ENCODE peak calls at places on chromosomes 13 and 19, in seven cellular contexts. T, P, U, M, I, N and L are unnamed samples.
A peak's percentile ranks its signal among the peaks of the same experiment; 100 is the strongest.

GRCh38 chr19:51702103-51702753 is 9.1 kb downstream of the SPACA6 start:
- DNase-seq in N (no peak), T (peak; percentile 91), P (peak; percentile 67), U (peak; percentile 89), I (peak; percentile 72), M (peak; percentile 85), L (no peak)

GRCh38 chr19:54188224-54188871 is 1.0 kb downstream of the MBOAT7 start:
- DNase-seq in M (peak; percentile 53), U (no peak), I (peak; percentile 76), T (no peak), N (no peak), P (no peak), L (peak; percentile 75)

GRCh38 chr13:98543380-98544104 is 33.4 kb downstream of the STK24 start:
- DNase-seq in P (no peak), M (no peak), I (peak; percentile 62), U (no peak), T (no peak), N (no peak), L (no peak)

GRCh38 chr13:94822356-94822755 is 110.0 kb upstream of the SOX21 start:
- DNase-seq in T (no peak), P (no peak), N (no peak), M (no peak), I (no peak), U (no peak), L (no peak)

GRCh38 chr19:45478454-45479238 is 10.8 kb downstream of the FOSB start:
- DNase-seq in N (peak; percentile 88), I (peak; percentile 96), T (peak; percentile 94), M (peak; percentile 93), P (peak; percentile 86), U (peak; percentile 76), L (peak; percentile 90)

GRCh38 chr19:7505682-7506384 is 10.1 kb upstream of the ZNF358 start:
- DNase-seq in M (peak; percentile 63), N (no peak), I (peak; percentile 46), P (no peak), T (no peak), U (no peak), L (no peak)

GRCh38 chr13:30341815-30342570 is 34.6 kb upstream of the KATNAL1 start:
- DNase-seq in I (no peak), U (peak; percentile 94), P (peak; percentile 81), T (peak; percentile 81), N (no peak), M (no peak), L (peak; percentile 94)

GRCh38 chr13:34730966-34731365 is 211.1 kb upstream of the NBEA start:
- DNase-seq in T (no peak), U (peak; percentile 15), N (no peak), I (no peak), P (no peak), M (no peak), L (no peak)

GRCh38 chr13:31625115-31625514 is 114.2 kb upstream of the RXFP2 start:
- DNase-seq in P (no peak), I (no peak), T (no peak), U (no peak), N (no peak), M (no peak), L (no peak)

GRCh38 chr19:51803965-51804364 is 9.0 kb downstream of the FPR3 start:
- DNase-seq in M (no peak), T (no peak), N (no peak), U (no peak), I (no peak), P (no peak), L (no peak)

GRCh38 chr13:95296326-95296939 is 4.8 kb downstream of the ABCC4 start:
- DNase-seq in M (peak; percentile 65), I (peak; percentile 34), T (peak; percentile 66), N (no peak), U (peak; percentile 25), P (peak; percentile 38), L (no peak)

GRCh38 chr13:113458218-113459065 is 5.2 kb upstream of the ADPRHL1 start:
- DNase-seq in N (no peak), P (peak; percentile 43), M (peak; percentile 57), I (peak; percentile 30), U (no peak), T (no peak), L (no peak)

GRCh38 chr13:103403148-103403740 is 337.0 kb upstream of the SLC10A2 start:
- DNase-seq in I (no peak), N (no peak), T (no peak), M (no peak), P (no peak), U (peak; percentile 23), L (no peak)

GRCh38 chr19:40006273-40006691 is 9.4 kb downstream of the ZNF546 start:
- DNase-seq in N (no peak), M (no peak), I (no peak), T (no peak), U (peak; percentile 80), P (peak; percentile 8), L (peak; percentile 86)

GRCh38 chr19:12840091-12841079 is 2.1 kb downstream of the MAST1 start:
- DNase-seq in M (peak; percentile 98), T (peak; percentile 65), N (no peak), U (peak; percentile 83), I (peak; percentile 81), P (no peak), L (peak; percentile 68)

GRCh38 chr19:39064405-39064804 is 19.8 kb upstream of the ACP7 start:
- DNase-seq in U (no peak), N (no peak), I (no peak), P (no peak), T (no peak), M (no peak), L (no peak)

GRCh38 chr19:17394891-17395415 is 957 bp upstream of the CCDC194 start:
- DNase-seq in M (peak; percentile 72), T (peak; percentile 43), U (peak; percentile 29), P (peak; percentile 47), I (peak; percentile 88), N (no peak), L (no peak)

DNA sequence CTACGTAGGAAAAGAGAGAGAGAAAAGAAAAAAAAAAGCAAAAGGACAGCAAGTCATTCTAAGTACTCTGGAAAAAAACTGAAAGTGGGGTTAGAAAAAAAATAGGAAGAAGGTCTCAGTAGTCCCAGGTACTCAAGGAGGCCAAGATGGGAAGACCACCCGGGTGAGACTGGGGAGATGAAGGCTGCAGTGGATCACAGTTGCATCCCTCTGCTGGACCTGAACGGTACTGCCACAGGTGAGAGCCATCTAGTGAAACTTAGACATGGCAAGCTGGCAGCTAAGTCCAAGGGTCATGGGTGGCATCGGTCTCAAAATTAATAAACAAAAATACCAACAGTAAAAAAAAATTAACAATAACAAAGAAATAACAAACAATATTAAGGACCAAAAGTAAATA is 41.0 kb upstream of the ZNF91 start:
- DNase-seq in N (no peak), U (no peak), M (no peak), I (peak; percentile 44), T (no peak), P (no peak), L (no peak)
- TF ChIP-seq CTCF in N (no peak), U (peak; percentile 29), M (peak; percentile 22), I (no peak), T (no peak), P (no peak), L (peak; percentile 42)

GRCh38 chr19:14619404-14619803 is 36.5 kb downstream of the CLEC17A start:
- DNase-seq in N (no peak), P (no peak), I (no peak), M (no peak), U (no peak), T (no peak), L (no peak)
- TF ChIP-seq CTCF in N (no peak), P (no peak), I (no peak), M (no peak), U (no peak), T (no peak), L (no peak)

GRCh38 chr13:25980255-25980654 is 71.6 kb downstream of the SHISA2 start:
- DNase-seq in I (peak; percentile 17), N (no peak), U (no peak), T (peak; percentile 13), M (peak; percentile 79), P (no peak), L (peak; percentile 3)
- TF ChIP-seq CTCF in I (no peak), N (no peak), U (no peak), T (no peak), M (peak; percentile 55), P (peak; percentile 19), L (peak; percentile 50)

GRCh38 chr19:20640023-20640422 is 21.3 kb downstream of the ZNF626 start:
- DNase-seq in U (no peak), T (no peak), N (no peak), P (no peak), I (no peak), M (no peak), L (no peak)
- TF ChIP-seq CTCF in U (no peak), T (no peak), N (no peak), P (no peak), I (no peak), M (no peak), L (no peak)